ENCODE peak calls at places on chromosomes 5 and 9, in five cellular contexts. A is colonic mucosa; P is RPMI8226; W is hepatocyte; M is CD8-positive, alpha-beta memory T cell. Z is an unnamed sample.

GRCh38 chr5:91366571-91366970 is 16.5 kb downstream of the ARRDC3 start:
- DNase-seq in A (no peak), P (no peak), W (no peak), M (no peak), Z (peak)

GRCh38 chr5:122313001-122313402 is 965 bp downstream of the SNCAIP start:
- DNase-seq in A (no peak), M (no peak), W (peak), P (peak), Z (no peak)

GRCh38 chr9:73683862-73684591 is 532.4 kb downstream of the ANXA1 start:
- DNase-seq in P (peak), A (no peak), M (no peak), W (peak), Z (peak)

GRCh38 chr5:160938532-160938931 is 86.5 kb upstream of the ATP10B start:
- DNase-seq in W (no peak), A (peak), P (peak), M (no peak), Z (no peak)

GRCh38 chr5:134509308-134510040 is 16.0 kb upstream of the JADE2 start:
- DNase-seq in W (peak), A (no peak), P (no peak), M (no peak), Z (peak)

GRCh38 chr5:93348231-93348630 is 232.8 kb downstream of the NR2F1-AS1 start:
- DNase-seq in P (no peak), W (no peak), M (no peak), A (no peak), Z (no peak)

GRCh38 chr9:69412741-69413150 is 87.7 kb downstream of the ENTREP1 start:
- DNase-seq in P (peak), W (peak), A (peak), M (no peak), Z (peak)

GRCh38 chr5:1709186-1709803 is 90.3 kb downstream of the MRPL36 start:
- DNase-seq in M (no peak), A (no peak), W (peak), P (peak), Z (no peak)

GRCh38 chr5:109256486-109256885 is 153.3 kb downstream of the PJA2 start:
- DNase-seq in P (no peak), W (no peak), A (no peak), M (no peak), Z (no peak)

GRCh38 chr9:7169717-7170348 is 412.1 kb downstream of the KDM4C start:
- DNase-seq in A (no peak), W (no peak), M (no peak), P (no peak), Z (peak)